ENCODE peak calls at places on chromosomes 11 and 22, in six cellular contexts. N is lower lobe of right lung, V is GM12878, I is cardiac muscle cell, X is A549, H is OCI-LY7. S is an unnamed sample. For H3K4me1, the result is how much of the 10 kb centered on the place peaks cover.

GRCh38 chr11:7220636-7221035 is 31.1 kb upstream of the SYT9 start:
- DNase-seq in N (no peak), V (no peak), I (no peak), X (no peak), H (no peak), S (no peak)

GRCh38 chr22:41917906-41918791 is 3.3 kb upstream of the SHISA8 start:
- DNase-seq in N (peak), V (no peak), I (no peak), X (peak), H (peak), S (no peak)

GRCh38 chr22:23131931-23132330 is 9.9 kb downstream of the RSPH14 start:
- DNase-seq in N (no peak), V (no peak), I (no peak), X (no peak), H (no peak), S (no peak)

GRCh38 chr11:8387141-8387540 is 123.5 kb upstream of the LMO1 start:
- DNase-seq in N (no peak), V (no peak), I (peak), X (no peak), H (no peak), S (no peak)

GRCh38 chr11:112697371-112697770 is 263.8 kb upstream of the NCAM1 start:
- DNase-seq in N (no peak), V (no peak), I (peak), X (no peak), H (no peak), S (no peak)

GRCh38 chr22:37676691-37677627 is 1.5 kb downstream of the LGALS1 start:
- DNase-seq in N (peak), V (no peak), I (peak), X (peak), H (peak), S (peak)

GRCh38 chr22:27462190-27462589 is 339.4 kb downstream of the MN1 start:
- DNase-seq in N (no peak), V (no peak), I (no peak), X (no peak), H (no peak), S (no peak)

GRCh38 chr11:61961570-61962212 is 5.7 kb downstream of the FTH1 start:
- DNase-seq in N (no peak), V (no peak), I (no peak), X (peak), H (no peak), S (no peak)

GRCh38 chr11:118659956-118660645 is 19.3 kb downstream of the TREH start:
- DNase-seq in N (no peak), V (no peak), I (no peak), X (no peak), H (no peak), S (no peak)

GRCh38 chr22:50544078-50544745 is 1.5 kb upstream of the KLHDC7B start:
- DNase-seq in N (peak), V (no peak), I (peak), X (peak), H (peak), S (peak)

GRCh38 chr11:11621881-11622706 is at the start of gene GALNT18:
- DNase-seq in N (peak), V (peak), I (peak), X (peak), H (peak), S (no peak)

GRCh38 chr11:34953955-34954354 is 37.5 kb downstream of the PDHX start:
- DNase-seq in N (no peak), V (no peak), I (no peak), X (no peak), H (no peak), S (no peak)

GRCh38 chr11:14183973-14184372 is 175.0 kb downstream of the RRAS2 start:
- DNase-seq in N (no peak), V (no peak), I (no peak), X (no peak), H (no peak), S (no peak)

GRCh38 chr11:35274909-35275807 is 136.2 kb downstream of the CD44 start:
- DNase-seq in N (peak), V (no peak), I (no peak), X (peak), H (no peak), S (no peak)

GRCh38 chr11:76610871-76611475 is 59.6 kb downstream of the LRRC32 start:
- DNase-seq in N (no peak), V (no peak), I (peak), X (no peak), H (no peak), S (no peak)

GRCh38 chr11:101707477-101707876 is 123.7 kb upstream of the TRPC6 start:
- DNase-seq in N (no peak), V (no peak), I (no peak), X (no peak), H (no peak), S (no peak)

DNA sequence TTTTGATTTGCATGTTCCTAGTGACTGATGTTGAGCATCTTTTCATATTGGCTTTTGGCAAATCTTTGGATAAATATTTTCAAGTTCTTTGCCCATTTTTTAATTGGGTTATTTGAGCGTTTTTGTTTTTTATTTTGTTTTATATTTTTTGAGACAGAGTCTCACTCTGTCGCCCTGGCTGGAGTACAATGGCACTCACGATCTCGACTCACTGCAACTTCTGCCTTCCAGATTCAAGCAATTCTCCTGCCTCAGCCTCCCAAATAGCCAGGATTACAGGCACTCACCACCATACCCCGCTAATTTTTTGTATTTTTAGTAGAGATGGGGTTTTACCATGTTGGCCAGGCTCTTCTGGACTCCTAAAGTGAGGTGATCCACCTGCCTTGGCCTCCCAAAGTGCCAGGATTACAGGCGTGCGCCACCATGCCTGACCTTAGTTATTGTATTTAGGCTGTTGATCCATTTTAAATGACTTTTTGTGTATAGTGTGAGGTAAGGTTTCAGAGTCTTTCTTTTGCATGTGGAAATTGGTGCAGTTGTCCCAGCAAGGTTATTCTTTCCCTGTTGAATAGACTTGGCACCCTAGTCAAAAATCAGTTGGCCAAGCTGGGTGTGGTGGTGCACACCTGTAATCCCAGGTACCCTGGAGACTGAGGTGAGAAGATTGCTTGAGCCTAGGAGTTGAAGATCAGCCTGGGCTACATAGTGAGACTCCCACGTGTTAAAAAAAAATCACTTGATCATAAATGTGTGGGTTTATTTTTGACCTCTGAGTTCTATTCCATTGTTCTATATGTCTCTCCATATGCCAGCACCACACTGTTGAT is 23.7 kb upstream of the AIFM3 start:
- DNase-seq in N (no peak), V (no peak), I (no peak), X (no peak), H (no peak), S (no peak)
- H3K4me1 ChIP-seq in N (half or more), V (under half), I (under half), X (under half), H (under half), S (under half)

GRCh38 chr22:32558681-32559355 is 84.2 kb downstream of the FBXO7 start:
- DNase-seq in N (no peak), V (no peak), I (no peak), X (peak), H (no peak), S (no peak)
- H3K4me1 ChIP-seq in N (half or more), V (under half), I (under half), X (under half), H (under half), S (under half)

DNA sequence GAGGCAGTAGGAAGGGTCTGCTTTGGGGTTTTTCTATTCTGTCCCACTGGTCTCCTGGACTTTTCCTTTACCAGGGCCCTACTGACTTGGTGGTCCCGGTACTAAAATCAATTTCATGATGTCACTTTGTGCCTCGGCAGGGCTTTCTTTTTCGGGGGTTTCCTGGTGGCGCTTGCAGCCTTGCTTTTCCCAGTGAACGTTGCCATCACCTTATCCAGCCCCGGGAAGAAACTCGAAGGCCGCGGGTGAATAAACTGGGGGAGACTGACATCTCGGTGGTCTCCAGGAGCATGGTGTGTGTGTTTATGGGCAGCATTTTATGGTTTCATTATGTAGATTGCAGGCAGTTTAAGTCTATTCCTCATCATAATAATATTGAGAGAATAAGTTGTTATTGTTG is 84.4 kb downstream of the KCNQ1 start:
- DNase-seq in N (peak), V (no peak), I (no peak), X (no peak), H (no peak), S (no peak)
- H3K4me1 ChIP-seq in N (under half), V (under half), I (under half), X (under half), H (under half), S (under half)

GRCh38 chr22:19607198-19608113 is 83.2 kb upstream of the CLDN5 start:
- DNase-seq in N (no peak), V (no peak), I (no peak), X (no peak), H (peak), S (peak)
- H3K4me1 ChIP-seq in N (under half), V (under half), I (under half), X (under half), H (under half), S (under half)

GRCh38 chr22:39947488-39948216 is 12.5 kb upstream of the TMA7B start:
- DNase-seq in N (peak), V (no peak), I (peak), X (no peak), H (no peak), S (no peak)
- H3K4me1 ChIP-seq in N (under half), V (half or more), I (under half), X (under half), H (half or more), S (half or more)

GRCh38 chr11:111393096-111393495 is 14.0 kb upstream of the POU2AF1 start:
- DNase-seq in N (no peak), V (no peak), I (no peak), X (no peak), H (no peak), S (no peak)

GRCh38 chr11:111395081-111395480 is 16.0 kb upstream of the POU2AF1 start:
- DNase-seq in N (no peak), V (no peak), I (no peak), X (no peak), H (no peak), S (no peak)

GRCh38 chr11:111391328-111392124 is 12.5 kb upstream of the POU2AF1 start:
- DNase-seq in N (no peak), V (no peak), I (no peak), X (no peak), H (no peak), S (no peak)

GRCh38 chr11:111392552-111392951 is 13.5 kb upstream of the POU2AF1 start:
- DNase-seq in N (no peak), V (no peak), I (no peak), X (no peak), H (no peak), S (no peak)

GRCh38 chr11:111393585-111393984 is 14.5 kb upstream of the POU2AF1 start:
- DNase-seq in N (no peak), V (no peak), I (no peak), X (no peak), H (no peak), S (no peak)
- H3K4me1 ChIP-seq in N (under half), V (under half), I (under half), X (under half), H (half or more), S (under half)

GRCh38 chr22:46044718-46045458 is 67.9 kb upstream of the WNT7B start:
- DNase-seq in N (peak), V (no peak), I (peak), X (no peak), H (no peak), S (peak)
- H3K4me1 ChIP-seq in N (half or more), V (under half), I (under half), X (under half), H (under half), S (under half)

DNA sequence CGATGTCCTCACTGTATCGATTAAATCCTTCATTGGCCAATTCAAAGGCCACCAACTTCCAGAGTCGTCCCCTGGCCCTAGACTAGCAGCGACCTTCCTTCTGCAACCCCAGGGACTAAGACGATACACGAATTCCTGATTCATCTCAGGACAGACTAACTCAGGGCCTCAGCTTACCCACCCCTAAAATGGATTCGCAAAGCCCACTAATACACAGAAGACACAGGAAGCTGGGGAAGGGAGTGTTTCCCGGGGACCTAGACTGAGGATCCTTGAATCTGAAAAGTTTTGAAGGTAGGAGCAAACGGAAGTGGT is 509 bp downstream of the LAMTOR1 start:
- DNase-seq in N (no peak), V (no peak), I (no peak), X (no peak), H (no peak), S (no peak)
- H3K4me1 ChIP-seq in N (under half), V (under half), I (under half), X (under half), H (under half), S (under half)

DNA sequence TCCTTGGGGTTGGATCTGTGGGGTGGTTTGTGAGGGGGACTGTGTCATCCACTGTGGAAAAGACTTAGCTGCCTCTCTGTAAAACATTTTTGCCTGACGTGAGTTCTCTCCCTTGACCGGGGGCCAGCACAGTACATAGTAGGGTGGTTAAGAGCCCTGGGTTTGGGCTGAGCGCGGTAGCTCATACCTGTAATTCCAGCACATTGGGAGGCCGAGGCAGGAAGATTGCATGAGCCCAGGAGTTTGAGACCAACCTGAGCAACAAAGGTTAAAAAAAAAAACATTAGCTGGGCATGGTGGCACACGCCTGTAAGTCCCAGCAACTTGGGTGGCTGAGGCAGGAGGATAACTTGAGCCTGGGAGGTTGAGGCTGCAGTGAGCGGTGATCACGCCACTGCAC is 74.7 kb upstream of the WNT7B start:
- DNase-seq in N (peak), V (no peak), I (no peak), X (no peak), H (no peak), S (no peak)
- H3K4me1 ChIP-seq in N (half or more), V (under half), I (under half), X (under half), H (under half), S (under half)

GRCh38 chr11:86558219-86558618 is 114.2 kb downstream of the ME3 start:
- DNase-seq in N (no peak), V (no peak), I (no peak), X (no peak), H (no peak), S (no peak)

GRCh38 chr11:86551693-86552092 is 120.7 kb downstream of the ME3 start:
- DNase-seq in N (no peak), V (no peak), I (no peak), X (no peak), H (no peak), S (no peak)

GRCh38 chr11:86551286-86551685 is 121.1 kb downstream of the ME3 start:
- DNase-seq in N (no peak), V (peak), I (no peak), X (peak), H (no peak), S (no peak)

GRCh38 chr11:86550757-86551156 is 121.7 kb downstream of the ME3 start:
- DNase-seq in N (no peak), V (no peak), I (no peak), X (no peak), H (no peak), S (no peak)

GRCh38 chr11:86553322-86553721 is 119.1 kb downstream of the ME3 start:
- DNase-seq in N (no peak), V (no peak), I (no peak), X (no peak), H (no peak), S (no peak)
- H3K4me1 ChIP-seq in N (under half), V (under half), I (under half), X (under half), H (under half), S (under half)